ENCODE peak calls at places on chromosomes 1 and 21, in ten cellular contexts. E is psoas muscle; Y is hypothalamus; A is HTR-8/SVneo; P is iPS-NIHi11; D is kidney; M is smooth muscle cell of the brain vasculature; H is effector memory CD8-positive, alpha-beta T cell; B is activated CD4-positive, alpha-beta T cell treated with anti-CD3 and anti-CD28 coated beads, Interleukin-2, amount 10 ng/mL, durations not matched to agents 7 days and 5 days; T is SW 1271. N is an unnamed sample.

GRCh38 chr1:241323510-241323909 is 33.5 kb downstream of the RGS7 start:
- DNase-seq in D (no peak), E (no peak), P (peak), Y (no peak), H (no peak), M (peak), T (no peak), B (peak), A (peak), N (no peak)

GRCh38 chr1:66074147-66074546 is 281.5 kb downstream of the PDE4B start:
- DNase-seq in H (no peak), A (no peak), B (no peak), M (no peak), Y (no peak), E (no peak), T (no peak), P (no peak), D (no peak), N (no peak)

GRCh38 chr1:145751491-145752021 is 32.3 kb downstream of the CD160 start:
- DNase-seq in A (peak), E (no peak), T (no peak), M (peak), H (no peak), P (no peak), B (no peak), D (no peak), Y (no peak), N (no peak)

GRCh38 chr1:147647796-147648633 is 22.3 kb downstream of the ACP6 start:
- DNase-seq in B (peak), A (no peak), D (no peak), E (no peak), P (no peak), H (peak), T (no peak), M (no peak), Y (no peak), N (peak)

GRCh38 chr1:113434081-113434873 is 44.0 kb downstream of the MAGI3 start:
- DNase-seq in B (no peak), H (no peak), M (no peak), T (no peak), P (no peak), D (no peak), E (no peak), A (no peak), Y (no peak), N (no peak)

GRCh38 chr1:116540088-116540487 is 30.7 kb downstream of the CD58 start:
- DNase-seq in Y (no peak), P (no peak), B (no peak), M (no peak), D (no peak), E (no peak), H (no peak), T (no peak), A (no peak), N (no peak)

GRCh38 chr1:235865565-235866206 is 1.0 kb downstream of the LYST start:
- DNase-seq in A (no peak), M (no peak), D (no peak), Y (no peak), B (no peak), T (no peak), P (no peak), E (no peak), H (no peak), N (no peak)

GRCh38 chr1:98201640-98202039 is 280.8 kb upstream of the DPYD start:
- DNase-seq in B (no peak), M (no peak), H (no peak), P (no peak), E (no peak), Y (no peak), D (no peak), A (no peak), T (no peak), N (no peak)

GRCh38 chr1:33268457-33268856 is 12.2 kb downstream of the ZNF362 start:
- DNase-seq in M (no peak), H (no peak), D (no peak), Y (no peak), E (no peak), P (no peak), T (no peak), B (no peak), A (no peak), N (no peak)

GRCh38 chr1:26941311-26941710 is 19.0 kb downstream of the KDF1 start:
- DNase-seq in B (no peak), Y (no peak), A (no peak), T (no peak), P (no peak), E (no peak), D (no peak), M (no peak), H (no peak), N (no peak)

GRCh38 chr1:210233495-210234253 is 1.1 kb downstream of the SERTAD4 start:
- DNase-seq in M (no peak), H (no peak), B (no peak), E (peak), A (no peak), D (peak), Y (peak), P (peak), T (peak), N (no peak)

GRCh38 chr1:39269791-39270342 is 65.4 kb downstream of the MACF1 start:
- DNase-seq in Y (no peak), M (no peak), H (no peak), B (no peak), A (no peak), E (no peak), P (no peak), T (no peak), D (no peak), N (no peak)

GRCh38 chr1:91569411-91570104 is 68.9 kb downstream of the CDC7 start:
- DNase-seq in Y (no peak), B (no peak), T (peak), H (no peak), E (peak), P (no peak), A (peak), D (peak), M (no peak), N (no peak)

GRCh38 chr1:94327001-94327685 is 89.8 kb upstream of the ARHGAP29 start:
- DNase-seq in D (peak), T (no peak), H (no peak), B (no peak), Y (no peak), P (peak), M (no peak), A (no peak), E (peak), N (no peak)

GRCh38 chr1:1205769-1206375 is 520 bp downstream of the TNFRSF18 start:
- DNase-seq in E (peak), B (no peak), H (no peak), Y (no peak), A (no peak), M (no peak), D (peak), P (no peak), T (no peak), N (no peak)

GRCh38 chr1:31069392-31069791 is 3.9 kb upstream of the PUM1 start:
- DNase-seq in M (no peak), A (no peak), B (no peak), P (no peak), D (no peak), H (no peak), T (no peak), E (no peak), Y (no peak), N (no peak)

GRCh38 chr1:24464378-24464770 is 38.3 kb upstream of the RCAN3 start:
- DNase-seq in P (peak), M (no peak), E (no peak), Y (no peak), B (no peak), A (no peak), T (no peak), H (no peak), D (no peak), N (no peak)

GRCh38 chr1:42178249-42178648 is 13.7 kb upstream of the GUCA2A start:
- DNase-seq in T (no peak), H (no peak), P (no peak), M (no peak), D (no peak), A (no peak), E (no peak), B (no peak), Y (no peak), N (no peak)

GRCh38 chr1:63794927-63795326 is 21.1 kb downstream of the ROR1 start:
- DNase-seq in Y (no peak), P (peak), B (no peak), A (no peak), H (no peak), T (no peak), D (no peak), M (peak), E (no peak), N (no peak)

GRCh38 chr1:2082064-2082463 is 31.9 kb downstream of the PRKCZ start:
- DNase-seq in P (no peak), M (no peak), H (no peak), D (peak), E (no peak), Y (no peak), A (no peak), T (no peak), B (no peak), N (no peak)

GRCh38 chr1:178633068-178633467 is 92.0 kb upstream of the RALGPS2 start:
- DNase-seq in H (no peak), M (no peak), E (no peak), D (no peak), A (peak), T (no peak), Y (no peak), B (no peak), P (no peak), N (no peak)

GRCh38 chr1:242454262-242455051 is 70.0 kb downstream of the PLD5 start:
- DNase-seq in B (no peak), H (no peak), A (peak), T (peak), M (peak), Y (no peak), P (peak), E (no peak), D (no peak), N (peak)

GRCh38 chr21:46455575-46456385 is 2.9 kb upstream of the DIP2A start:
- DNase-seq in B (no peak), H (no peak), D (no peak), Y (peak), E (no peak), P (no peak), M (no peak), A (no peak), T (no peak), N (no peak)

GRCh38 chr1:168739908-168740307 is 10.9 kb upstream of the DPT start:
- DNase-seq in E (no peak), P (no peak), T (no peak), D (no peak), A (no peak), B (no peak), H (no peak), Y (no peak), M (no peak), N (no peak)